ENCODE peak calls at places on chromosomes 1 and 21, in five cellular contexts. B is coronary artery, X is transverse colon, Z is neural progenitor cell, A is hepatocyte. C is an unnamed sample.

GRCh38 chr1:66166746-66167145 is 367.2 kb upstream of the SGIP1 start:
- DNase-seq in B (no peak), X (no peak), Z (no peak), A (no peak), C (no peak)

GRCh38 chr1:203537806-203538464 is 44.0 kb downstream of the OPTC start:
- DNase-seq in B (no peak), X (no peak), Z (no peak), A (peak; percentile 82), C (no peak)

GRCh38 chr1:15802234-15802965 is 5.0 kb downstream of the UQCRHL start:
- DNase-seq in B (no peak), X (no peak), Z (no peak), A (no peak), C (no peak)

GRCh38 chr1:37932759-37933158 is 14.1 kb downstream of the INPP5B start:
- DNase-seq in B (no peak), X (no peak), Z (no peak), A (no peak), C (no peak)

GRCh38 chr1:229284887-229285286 is 14.0 kb downstream of the RAB4A start:
- DNase-seq in B (no peak), X (no peak), Z (no peak), A (no peak), C (no peak)

GRCh38 chr1:227082999-227083746 is 143.1 kb downstream of the COQ8A start:
- DNase-seq in B (no peak), X (no peak), Z (no peak), A (no peak), C (no peak)

GRCh38 chr1:8032351-8032750 is 6.2 kb upstream of the ERRFI1 start:
- DNase-seq in B (no peak), X (no peak), Z (no peak), A (no peak), C (no peak)

GRCh38 chr21:38819719-38820147 is 14.0 kb downstream of the ETS2 start:
- DNase-seq in B (peak; percentile 65), X (peak; percentile 68), Z (no peak), A (peak; percentile 61), C (no peak)

GRCh38 chr1:24119859-24120756 is 8.2 kb upstream of the MYOM3 start:
- DNase-seq in B (no peak), X (peak; percentile 65), Z (no peak), A (peak; percentile 87), C (peak; percentile 91)

GRCh38 chr1:3205815-3206214 is 136.8 kb downstream of the PRDM16 start:
- DNase-seq in B (no peak), X (no peak), Z (no peak), A (no peak), C (no peak)

GRCh38 chr1:25095635-25096200 is 136.6 kb downstream of the SYF2 start:
- DNase-seq in B (no peak), X (no peak), Z (no peak), A (no peak), C (no peak)

GRCh38 chr1:11053758-11054137 is 6.1 kb downstream of the SRM start:
- DNase-seq in B (no peak), X (no peak), Z (peak; percentile 79), A (peak; percentile 53), C (no peak)

GRCh38 chr1:231606712-231607111 is 19.9 kb upstream of the DISC1 start:
- DNase-seq in B (no peak), X (no peak), Z (no peak), A (no peak), C (no peak)

GRCh38 chr1:117110774-117111173 is 10.8 kb downstream of the TRIM45 start:
- DNase-seq in B (no peak), X (no peak), Z (no peak), A (no peak), C (no peak)

GRCh38 chr1:88741413-88741812 is 57.3 kb downstream of the PKN2 start:
- DNase-seq in B (no peak), X (no peak), Z (no peak), A (no peak), C (no peak)

GRCh38 chr1:151992345-151993083 is 1.1 kb downstream of the S100A10 start:
- DNase-seq in B (peak; percentile 89), X (peak; percentile 89), Z (peak; percentile 56), A (peak; percentile 89), C (peak; percentile 90)

GRCh38 chr1:171433451-171433850 is 51.9 kb upstream of the PRRC2C start:
- DNase-seq in B (no peak), X (no peak), Z (no peak), A (no peak), C (no peak)

GRCh38 chr1:208078752-208079151 is 165.4 kb downstream of the PLXNA2 start:
- DNase-seq in B (no peak), X (no peak), Z (no peak), A (no peak), C (no peak)

GRCh38 chr1:230129341-230129740 is 62.3 kb downstream of the GALNT2 start:
- DNase-seq in B (no peak), X (no peak), Z (no peak), A (no peak), C (no peak)

GRCh38 chr1:54815086-54815876 is 14.2 kb upstream of the TTC22 start:
- DNase-seq in B (no peak), X (no peak), Z (no peak), A (peak; percentile 18), C (peak; percentile 11)

GRCh38 chr1:201262963-201263608 is 20.2 kb upstream of the PKP1 start:
- DNase-seq in B (no peak), X (no peak), Z (no peak), A (no peak), C (no peak)

GRCh38 chr1:165053273-165053835 is 303.2 kb downstream of the LMX1A start:
- DNase-seq in B (no peak), X (no peak), Z (peak; percentile 10), A (no peak), C (no peak)

GRCh38 chr1:15662539-15662938 is 21.6 kb upstream of the PLEKHM2 start:
- DNase-seq in B (no peak), X (no peak), Z (no peak), A (no peak), C (no peak)

DNA sequence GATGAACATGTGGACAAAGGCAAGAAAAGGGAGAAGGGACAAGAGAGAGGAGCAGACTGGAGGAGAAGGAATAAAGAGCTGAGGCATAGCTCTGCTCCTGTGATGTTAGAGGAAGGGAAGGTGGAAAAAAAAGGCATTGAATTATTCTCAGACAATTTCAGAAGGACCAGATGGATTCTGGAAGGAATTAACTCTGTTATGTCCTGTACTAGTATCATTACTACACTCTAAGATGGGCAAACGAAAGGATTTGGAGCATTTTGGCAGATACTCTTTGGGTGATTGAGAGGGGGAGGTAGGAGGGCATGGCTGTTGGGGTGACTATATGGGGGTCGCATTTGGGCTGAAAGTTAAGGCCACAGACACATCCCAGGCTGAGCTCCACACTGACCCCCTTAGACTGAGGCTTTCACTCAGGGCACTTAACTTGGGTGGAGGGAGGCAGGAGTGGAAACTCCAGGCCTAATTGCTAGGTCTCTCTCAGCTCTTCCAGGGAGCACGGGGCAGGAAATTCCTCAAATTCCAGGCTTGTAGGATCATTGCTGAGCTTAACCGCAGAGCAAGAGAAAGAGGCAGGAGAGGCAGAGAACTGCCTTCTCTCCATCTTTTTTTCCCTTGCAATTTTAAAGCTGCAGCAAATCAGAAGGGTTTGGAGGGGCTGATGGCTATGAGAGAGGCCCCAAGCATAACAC is 25.9 kb downstream of the KIRREL1 start:
- DNase-seq in B (peak; percentile 83), X (peak; percentile 38), Z (peak; percentile 82), A (peak; percentile 80), C (peak; percentile 64)
- H3K4me3 ChIP-seq in B (peak overlapping the region; percentile 46), X (no peak overlapping the region), Z (no peak overlapping the region), A (no peak overlapping the region), C (no peak overlapping the region)

GRCh38 chr1:178932552-178932906 is 61.7 kb upstream of the ANGPTL1 start:
- DNase-seq in B (no peak), X (no peak), Z (no peak), A (no peak), C (no peak)

GRCh38 chr1:178932966-178933603 is 62.2 kb upstream of the ANGPTL1 start:
- DNase-seq in B (no peak), X (no peak), Z (no peak), A (no peak), C (no peak)

GRCh38 chr1:178934574-178934945 is 63.7 kb upstream of the ANGPTL1 start:
- DNase-seq in B (no peak), X (no peak), Z (no peak), A (no peak), C (no peak)

GRCh38 chr1:178933709-178934573 is 63.1 kb upstream of the ANGPTL1 start:
- DNase-seq in B (no peak), X (no peak), Z (no peak), A (no peak), C (no peak)

DNA sequence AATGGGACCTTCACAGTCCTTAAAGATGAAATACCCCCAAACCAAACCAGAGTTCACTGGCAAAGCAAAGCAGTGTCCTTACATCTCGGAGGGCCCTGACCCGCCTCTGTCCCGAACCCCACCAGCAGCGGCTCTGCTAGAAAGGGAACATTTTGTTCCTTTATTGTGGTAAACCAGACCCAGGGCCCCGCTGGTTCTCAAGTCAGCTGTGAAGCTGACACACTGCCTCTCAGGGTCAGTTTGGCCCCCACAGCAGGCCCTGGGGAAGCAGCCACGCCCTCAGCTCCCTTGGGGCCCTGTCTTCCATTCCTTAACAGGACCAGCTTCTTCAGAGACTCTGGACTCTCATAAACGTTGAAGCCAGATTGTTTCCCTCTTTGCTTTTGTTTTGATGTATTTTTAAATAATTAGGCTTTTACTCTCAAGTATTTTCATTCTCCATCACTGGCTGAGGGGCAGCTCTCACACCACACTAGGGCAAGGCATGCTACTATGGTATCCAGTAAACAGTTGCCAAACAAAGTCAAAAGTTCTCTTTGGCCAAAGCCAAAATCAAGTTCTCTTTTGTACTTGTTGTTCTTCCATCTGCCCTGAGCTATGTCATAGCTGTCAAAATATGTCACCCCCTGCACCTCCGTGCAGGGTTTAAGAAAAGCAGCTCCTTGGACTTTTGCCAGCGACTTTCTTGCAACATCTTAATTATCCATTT is 61.1 kb upstream of the ANGPTL1 start:
- DNase-seq in B (peak; percentile 92), X (peak; percentile 63), Z (no peak), A (peak; percentile 73), C (peak; percentile 87)
- H3K27ac ChIP-seq in B (peak overlapping the region; percentile 88), X (peak overlapping the region; percentile 83), Z (no peak overlapping the region), A (peak overlapping the region; percentile 78), C (peak overlapping the region; percentile 77)

GRCh38 chr1:29415861-29416260 is 179.5 kb downstream of the PTPRU start:
- DNase-seq in B (no peak), X (no peak), Z (no peak), A (no peak), C (no peak)

GRCh38 chr1:29413661-29414060 is 177.3 kb downstream of the PTPRU start:
- DNase-seq in B (peak; percentile 54), X (no peak), Z (no peak), A (no peak), C (no peak)

GRCh38 chr1:29416267-29416666 is 179.9 kb downstream of the PTPRU start:
- DNase-seq in B (peak; percentile 58), X (no peak), Z (peak; percentile 45), A (no peak), C (no peak)

GRCh38 chr1:29414091-29414490 is 177.8 kb downstream of the PTPRU start:
- DNase-seq in B (peak; percentile 63), X (no peak), Z (no peak), A (no peak), C (no peak)

GRCh38 chr1:29415156-29415830 is 179.0 kb downstream of the PTPRU start:
- DNase-seq in B (peak; percentile 52), X (no peak), Z (peak; percentile 40), A (no peak), C (no peak)
- TF ChIP-seq CTCF in B (no peak), X (no peak), Z (peak; percentile 31), A (peak; percentile 24), C (no peak)

DNA sequence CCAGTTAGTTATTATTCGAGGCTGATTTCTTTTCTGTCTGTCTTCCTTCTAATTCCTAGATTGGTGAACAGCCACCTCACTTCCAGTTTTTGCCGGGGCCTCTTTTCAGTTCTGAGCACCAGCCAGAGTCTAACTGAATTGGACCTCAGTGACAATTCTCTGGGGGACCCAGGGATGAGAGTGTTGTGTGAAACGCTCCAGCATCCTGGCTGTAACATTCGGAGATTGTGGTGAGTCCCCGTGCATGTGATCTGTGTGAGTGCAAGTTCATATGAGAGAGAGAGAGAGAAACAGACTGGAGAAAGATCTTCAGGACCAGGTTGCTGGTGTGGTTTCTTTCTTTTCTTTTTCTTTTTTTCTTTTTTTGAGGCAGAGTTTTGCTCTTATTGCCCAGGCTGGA is 13.6 kb downstream of the NLRP3 start:
- DNase-seq in B (no peak), X (no peak), Z (no peak), A (no peak), C (peak; percentile 52)
- H3K4me3 ChIP-seq in B (no peak overlapping the region), X (no peak overlapping the region), Z (no peak overlapping the region), A (no peak overlapping the region), C (no peak overlapping the region)